ENCODE peak calls at places on chromosomes 16 and 17, in ten cellular contexts. C, J, L, Q, N, P, T, K, R and F are unnamed samples.

GRCh38 chr17:41334385-41334784 is 16.2 kb downstream of the KRT33A start:
- DNase-seq in L (no peak), C (no peak), R (no peak), K (no peak), N (no peak), T (no peak), P (no peak), J (no peak), Q (no peak), F (no peak)

GRCh38 chr17:71033336-71033735 is 864.0 kb downstream of the KCNJ2 start:
- DNase-seq in J (no peak), Q (no peak), L (peak), P (no peak), R (no peak), N (no peak), K (peak), T (no peak), C (no peak), F (no peak)

GRCh38 chr16:31877876-31878642 is 4.5 kb downstream of the ZNF267 start:
- DNase-seq in L (no peak), N (no peak), K (no peak), C (no peak), J (no peak), T (no peak), R (no peak), Q (no peak), P (no peak), F (no peak)

GRCh38 chr17:81537343-81537855 is 9.2 kb downstream of the FSCN2 start:
- DNase-seq in L (peak), K (peak), N (no peak), R (no peak), P (peak), T (peak), J (peak), Q (no peak), C (peak), F (no peak)

GRCh38 chr17:33023790-33024189 is 32.1 kb downstream of the SPACA3 start:
- DNase-seq in P (no peak), J (no peak), N (no peak), R (no peak), L (no peak), Q (no peak), K (no peak), T (no peak), C (no peak), F (no peak)

GRCh38 chr17:34117332-34117731 is 137.8 kb upstream of the CCL2 start:
- DNase-seq in J (no peak), L (no peak), K (no peak), Q (no peak), P (no peak), N (no peak), C (no peak), T (no peak), R (no peak), F (no peak)

GRCh38 chr17:81681672-81682071 is 1.9 kb downstream of the ARL16 start:
- DNase-seq in Q (no peak), T (no peak), L (no peak), K (no peak), N (no peak), R (no peak), C (no peak), P (no peak), J (no peak), F (no peak)

GRCh38 chr16:952321-952720 is 18.5 kb downstream of the LMF1 start:
- DNase-seq in N (no peak), R (no peak), P (no peak), T (no peak), Q (no peak), L (no peak), C (no peak), J (no peak), K (no peak), F (no peak)

GRCh38 chr16:49876716-49877129 is 20.8 kb upstream of the ZNF423 start:
- DNase-seq in Q (no peak), L (peak), K (peak), T (peak), N (peak), R (peak), P (peak), C (no peak), J (peak), F (no peak)